ENCODE peak calls at places on chromosomes 2 and 18, in five cellular contexts. One of them, this sample, is unnamed.

GRCh38 chr2:216671791-216672343 is 23.5 kb downstream of the IGFBP5 start:
- DNase-seq in brain microvascular endothelial cell: no peak
- DNase-seq in NCI-H345: no peak
- DNase-seq in GM03348: no peak
- DNase-seq in C1 segment of cervical spinal cord: no peak
- DNase-seq in this sample: no peak

GRCh38 chr2:120486946-120487345 is 141.0 kb downstream of the INHBB start:
- DNase-seq in GM03348: no peak
- DNase-seq in brain microvascular endothelial cell: peak
- DNase-seq in NCI-H345: no peak
- DNase-seq in C1 segment of cervical spinal cord: no peak
- DNase-seq in this sample: peak

GRCh38 chr18:63182861-63183260 is 136.7 kb downstream of the BCL2 start:
- DNase-seq in GM03348: no peak
- DNase-seq in C1 segment of cervical spinal cord: no peak
- DNase-seq in brain microvascular endothelial cell: no peak
- DNase-seq in NCI-H345: no peak
- DNase-seq in this sample: no peak

GRCh38 chr18:32326450-32327309 is 136.8 kb downstream of the MEP1B start:
- DNase-seq in C1 segment of cervical spinal cord: no peak
- DNase-seq in brain microvascular endothelial cell: no peak
- DNase-seq in GM03348: no peak
- DNase-seq in NCI-H345: no peak
- DNase-seq in this sample: no peak

GRCh38 chr2:15750822-15751221 is 159.2 kb downstream of the DDX1 start:
- DNase-seq in NCI-H345: no peak
- DNase-seq in brain microvascular endothelial cell: no peak
- DNase-seq in C1 segment of cervical spinal cord: no peak
- DNase-seq in GM03348: no peak
- DNase-seq in this sample: no peak

GRCh38 chr2:239040152-239040761 is 192.4 kb downstream of the TWIST2 start:
- DNase-seq in C1 segment of cervical spinal cord: peak
- DNase-seq in brain microvascular endothelial cell: no peak
- DNase-seq in NCI-H345: no peak
- DNase-seq in GM03348: no peak
- DNase-seq in this sample: no peak

GRCh38 chr18:12099160-12099559 is 5.5 kb downstream of the ANKRD62 start:
- DNase-seq in NCI-H345: no peak
- DNase-seq in brain microvascular endothelial cell: no peak
- DNase-seq in GM03348: no peak
- DNase-seq in C1 segment of cervical spinal cord: no peak
- DNase-seq in this sample: no peak

GRCh38 chr2:46967990-46968647 is 52.5 kb upstream of the MCFD2 start:
- DNase-seq in NCI-H345: no peak
- DNase-seq in C1 segment of cervical spinal cord: no peak
- DNase-seq in brain microvascular endothelial cell: peak
- DNase-seq in GM03348: peak
- DNase-seq in this sample: peak

GRCh38 chr2:12979066-12979465 is 262.3 kb downstream of the TRIB2 start:
- DNase-seq in NCI-H345: no peak
- DNase-seq in brain microvascular endothelial cell: no peak
- DNase-seq in C1 segment of cervical spinal cord: no peak
- DNase-seq in GM03348: no peak
- DNase-seq in this sample: peak

This sample was measured in AG20443.